ENCODE peak calls at places on chromosomes 5 and 9, in five cellular contexts. S, C, P, J and R are unnamed samples.

GRCh38 chr5:119476341-119476740 is 24.0 kb downstream of the HSD17B4 start:
- DNase-seq in P (no peak), J (no peak), S (no peak), C (no peak), R (no peak)

GRCh38 chr9:133060417-133060841 is 1.4 kb upstream of the CEL start:
- DNase-seq in J (no peak), S (no peak), P (no peak), C (no peak), R (no peak)

GRCh38 chr5:102853680-102854079 is 98.6 kb downstream of the PAM start:
- DNase-seq in J (no peak), S (no peak), C (no peak), P (no peak), R (no peak)

GRCh38 chr5:130335116-130335515 is 430.9 kb downstream of the CHSY3 start:
- DNase-seq in C (no peak), S (no peak), P (no peak), J (no peak), R (no peak)

GRCh38 chr9:130940023-130940549 is 1.0 kb upstream of the FIBCD1 start:
- DNase-seq in C (no peak), J (no peak), P (no peak), S (no peak), R (no peak)

GRCh38 chr5:4977421-4977820 is 162.7 kb upstream of the ADAMTS16 start:
- DNase-seq in S (no peak), C (no peak), J (no peak), P (no peak), R (no peak)

GRCh38 chr9:136409557-136410455 is 608 bp downstream of the ENTR1 start:
- DNase-seq in J (peak; percentile 24), S (peak; percentile 31), C (peak; percentile 45), P (peak; percentile 36), R (no peak)

GRCh38 chr5:59744531-59744992 is 149.0 kb downstream of the PDE4D start:
- DNase-seq in P (no peak), C (no peak), S (no peak), J (no peak), R (no peak)

GRCh38 chr9:113269871-113270270 is 5.5 kb downstream of the CDC26 start:
- DNase-seq in C (no peak), P (no peak), J (no peak), S (no peak), R (no peak)

GRCh38 chr5:90014420-90014819 is 395.1 kb downstream of the CETN3 start:
- DNase-seq in P (no peak), S (no peak), J (no peak), C (no peak), R (no peak)

GRCh38 chr5:158819840-158820620 is 279.7 kb downstream of the EBF1 start:
- DNase-seq in P (no peak), J (no peak), C (no peak), S (no peak), R (no peak)

GRCh38 chr5:158821321-158821720 is 278.4 kb downstream of the EBF1 start:
- DNase-seq in P (no peak), S (no peak), C (no peak), J (no peak), R (no peak)

GRCh38 chr5:158820891-158821290 is 278.8 kb downstream of the EBF1 start:
- DNase-seq in J (no peak), C (no peak), S (no peak), P (no peak), R (no peak)

GRCh38 chr5:158816306-158816705 is 283.4 kb downstream of the EBF1 start:
- DNase-seq in C (no peak), S (no peak), P (no peak), J (no peak), R (no peak)

GRCh38 chr5:158819095-158819494 is 280.6 kb downstream of the EBF1 start:
- DNase-seq in J (no peak), P (no peak), C (no peak), S (no peak), R (no peak)
- TF ChIP-seq CTCF in J (no peak), P (no peak), C (no peak), S (no peak), R (no peak)

GRCh38 chr5:18876565-18876964 is 1111.4 kb downstream of the CDH18 start:
- DNase-seq in S (no peak), P (no peak), J (no peak), C (no peak), R (no peak)
- TF ChIP-seq CTCF in S (no peak), P (no peak), J (no peak), C (no peak), R (no peak)

DNA sequence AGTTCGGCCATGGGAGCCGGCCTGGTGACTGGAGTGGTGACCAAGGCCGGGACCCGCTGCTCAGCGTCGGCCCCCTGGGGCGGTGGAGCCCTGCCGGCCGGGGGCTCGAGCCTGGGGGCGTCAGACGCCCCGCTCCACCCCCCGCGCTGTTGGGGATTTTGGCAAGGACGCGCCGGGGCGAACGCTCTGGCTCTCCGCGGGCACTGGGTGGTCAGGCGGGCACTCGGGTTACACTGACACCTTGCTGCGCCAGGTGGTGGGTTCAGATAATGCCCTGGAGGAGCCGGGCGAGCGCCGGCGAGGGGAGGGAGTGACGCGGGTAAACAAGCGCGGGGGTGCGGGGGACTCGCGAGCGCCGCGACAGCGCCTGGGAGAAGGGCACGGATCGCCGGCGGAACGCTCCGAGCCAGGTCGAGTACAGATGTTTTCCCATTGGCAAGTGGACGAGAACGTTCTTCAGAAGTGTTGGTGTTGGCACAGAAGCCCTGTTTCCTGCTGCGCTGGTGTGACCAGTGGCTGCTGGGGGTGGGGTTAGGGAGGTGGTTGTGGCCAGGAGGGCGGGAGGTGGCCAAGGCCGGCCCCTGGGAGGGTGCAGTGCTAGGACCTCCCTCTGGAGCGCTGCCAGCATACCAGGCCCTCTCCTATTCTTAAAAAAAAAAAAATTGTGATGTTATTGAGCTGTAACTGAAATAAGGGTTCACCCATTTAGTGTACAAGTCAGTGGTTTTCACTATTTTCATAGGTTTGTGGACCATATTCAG is 773 bp downstream of the SQSTM1 start:
- DNase-seq in J (peak; percentile 80), S (peak; percentile 97), C (peak; percentile 97), P (peak; percentile 79), R (peak; percentile 93)
- TF ChIP-seq CTCF in J (no peak), S (no peak), C (no peak), P (no peak), R (peak; percentile 22)

DNA sequence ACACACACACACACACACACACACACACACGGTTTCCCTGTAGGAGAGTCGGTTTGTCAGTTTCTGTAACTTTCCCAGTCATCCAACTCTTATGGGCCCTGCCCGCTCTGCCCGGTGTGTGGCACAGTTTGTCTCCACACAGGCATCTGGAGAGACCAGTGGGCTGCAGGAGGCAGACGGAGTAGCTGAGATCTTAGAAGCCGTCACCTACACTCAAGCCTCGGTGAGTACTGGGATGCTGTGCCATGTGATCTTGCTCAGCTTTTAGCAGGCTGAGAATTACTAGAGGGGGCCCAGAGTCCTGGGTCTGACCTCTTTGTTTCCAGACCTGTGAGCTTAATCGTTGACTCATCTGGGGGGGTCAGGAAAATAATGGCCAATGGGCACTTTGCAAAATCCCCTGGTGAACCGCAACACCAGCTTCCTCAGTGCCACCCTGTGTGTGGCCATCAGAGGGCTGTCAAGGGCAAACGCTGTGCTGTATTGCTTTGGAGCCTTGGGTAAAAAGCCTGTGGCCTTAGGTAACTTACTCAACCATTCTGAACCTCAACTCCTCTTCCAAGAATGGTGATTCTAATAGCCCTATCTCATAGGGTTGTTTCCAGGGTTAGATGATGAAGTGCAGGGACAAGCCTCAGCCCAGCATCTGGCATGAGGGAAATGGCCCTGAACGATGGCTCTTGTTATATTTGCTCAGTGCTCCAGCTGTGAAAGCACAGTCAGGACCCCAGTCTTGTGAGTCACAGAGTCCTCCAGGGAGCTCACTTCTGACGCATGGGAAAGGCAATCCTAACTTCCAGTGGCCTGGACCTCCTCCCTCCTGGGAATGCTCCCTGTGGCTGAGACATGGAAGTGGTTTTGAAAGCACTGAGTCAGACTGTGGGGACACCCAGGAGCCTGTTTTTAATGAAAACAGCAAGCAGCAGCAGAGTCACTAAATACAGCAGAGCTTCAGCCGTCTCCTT is 45.6 kb downstream of the COL15A1 start:
- DNase-seq in J (no peak), S (no peak), C (peak; percentile 33), P (no peak), R (no peak)
- TF ChIP-seq CTCF in J (no peak), S (no peak), C (no peak), P (no peak), R (no peak)

GRCh38 chr5:111758284-111758628 is 1.3 kb upstream of the NREP start:
- DNase-seq in J (no peak), C (no peak), P (no peak), S (no peak), R (no peak)

GRCh38 chr5:111756701-111757581 is at the start of gene NREP:
- DNase-seq in P (peak; percentile 77), S (peak; percentile 93), C (peak; percentile 91), J (no peak), R (peak; percentile 84)

GRCh38 chr5:111755942-111756353 is 1.0 kb downstream of the NREP start:
- DNase-seq in P (no peak), C (no peak), J (no peak), S (no peak), R (no peak)

GRCh38 chr5:111755264-111755941 is 1.6 kb downstream of the NREP start:
- DNase-seq in P (no peak), C (no peak), J (no peak), S (no peak), R (no peak)

GRCh38 chr5:111757582-111758283 is 739 bp upstream of the NREP start:
- DNase-seq in P (peak; percentile 78), C (peak; percentile 89), S (peak; percentile 93), J (peak; percentile 76), R (peak; percentile 73)
- TF ChIP-seq CTCF in P (no peak), C (no peak), S (no peak), J (no peak), R (no peak)

DNA sequence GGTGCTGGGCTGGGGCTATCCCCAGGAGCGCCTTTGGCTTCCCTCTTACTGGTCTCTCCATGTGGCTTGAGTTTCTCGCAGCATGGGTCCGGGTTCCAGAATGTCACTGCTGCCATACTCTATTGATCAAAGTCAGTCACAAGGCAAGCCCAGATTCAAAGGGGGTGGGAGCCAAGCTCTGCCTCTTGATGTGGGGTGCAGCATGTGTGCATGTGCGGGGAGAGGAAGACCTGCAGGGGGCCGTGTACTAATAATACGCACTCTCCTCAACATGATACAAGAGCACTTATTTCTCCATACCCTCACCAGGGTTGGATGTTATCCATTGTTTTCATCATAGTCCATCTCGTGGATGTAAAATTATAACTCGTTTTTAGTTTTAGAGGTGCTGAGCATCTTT is 81.2 kb downstream of the NDFIP1 start:
- DNase-seq in P (no peak), S (no peak), J (no peak), C (no peak), R (no peak)
- TF ChIP-seq CTCF in P (no peak), S (no peak), J (no peak), C (no peak), R (no peak)

GRCh38 chr5:132205385-132206125 is 22.1 kb downstream of the P4HA2 start:
- DNase-seq in S (peak; percentile 8), P (no peak), J (no peak), C (no peak), R (no peak)
- TF ChIP-seq CTCF in S (no peak), P (no peak), J (no peak), C (no peak), R (no peak)